ENCODE peak calls at places on chromosomes 1 and 21, in six cellular contexts. A, D, N, I, V and X are unnamed samples.

GRCh38 chr1:51897699-51898031 is 19.1 kb upstream of the NRDC start:
- DNase-seq in A (no peak), D (no peak), N (peak; percentile 77), I (no peak), V (no peak), X (no peak)

GRCh38 chr1:241639653-241640148 is 468 bp downstream of the CHML start:
- DNase-seq in A (no peak), D (peak; percentile 36), N (peak; percentile 32), I (peak; percentile 12), V (no peak), X (peak; percentile 20)

GRCh38 chr1:5975133-5975880 is 16.9 kb downstream of the NPHP4 start:
- DNase-seq in A (peak; percentile 15), D (peak; percentile 10), N (peak; percentile 45), I (no peak), V (peak; percentile 86), X (peak; percentile 85)

GRCh38 chr21:33230518-33231324 is 983 bp downstream of the IFNAR2 start:
- DNase-seq in A (no peak), D (peak; percentile 56), N (peak; percentile 54), I (peak; percentile 40), V (peak; percentile 57), X (peak; percentile 40)

GRCh38 chr1:9181990-9182783 is 52.4 kb upstream of the H6PD start:
- DNase-seq in A (no peak), D (peak; percentile 44), N (no peak), I (no peak), V (no peak), X (no peak)

GRCh38 chr1:46220808-46221207 is 17.7 kb downstream of the LURAP1 start:
- DNase-seq in A (no peak), D (no peak), N (no peak), I (no peak), V (no peak), X (no peak)

GRCh38 chr1:177937931-177938330 is 31.9 kb downstream of the SEC16B start:
- DNase-seq in A (no peak), D (no peak), N (peak; percentile 84), I (no peak), V (no peak), X (no peak)

GRCh38 chr21:31476551-31477120 is 132.6 kb upstream of the TIAM1 start:
- DNase-seq in A (no peak), D (peak; percentile 28), N (no peak), I (no peak), V (no peak), X (no peak)

GRCh38 chr1:7386226-7387052 is 384.7 kb upstream of the VAMP3 start:
- DNase-seq in A (no peak), D (no peak), N (peak; percentile 66), I (no peak), V (peak; percentile 66), X (no peak)

GRCh38 chr1:228181105-228181504 is 15.5 kb downstream of the IBA57 start:
- DNase-seq in A (no peak), D (no peak), N (no peak), I (no peak), V (no peak), X (no peak)